ENCODE peak calls at places on chromosome 4, in seven cellular contexts. T is H7; M is cortex of kidney; Q is Ammon's horn; W is neural crest cell; V is activated naive CD4-positive, alpha-beta T cell; S is thoracic aorta. X is an unnamed sample.
A peak's percentile ranks its signal among the peaks of the same experiment; 100 is the strongest.

GRCh38 chr4:87118826-87119225 is 101.6 kb downstream of the KLHL8 start:
- DNase-seq in T (peak; percentile 55), M (no peak), Q (no peak), W (no peak), V (no peak), S (no peak), X (no peak)

GRCh38 chr4:182648766-182649165 is 268.4 kb downstream of the DCTD start:
- DNase-seq in T (no peak), M (no peak), Q (no peak), W (no peak), V (no peak), S (no peak), X (no peak)

GRCh38 chr4:3445111-3445820 is 3.5 kb downstream of the HGFAC start:
- DNase-seq in T (peak; percentile 73), M (no peak), Q (no peak), W (no peak), V (no peak), S (no peak), X (no peak)

GRCh38 chr4:37236165-37236564 is 8.4 kb upstream of the NWD2 start:
- DNase-seq in T (no peak), M (no peak), Q (no peak), W (no peak), V (no peak), S (no peak), X (no peak)

GRCh38 chr4:82044141-82044993 is 329.4 kb downstream of the HNRNPD start:
- DNase-seq in T (peak; percentile 86), M (no peak), Q (peak; percentile 61), W (peak; percentile 64), V (no peak), S (no peak), X (peak; percentile 58)

GRCh38 chr4:38980903-38981676 is 51.1 kb downstream of the TMEM156 start:
- DNase-seq in T (no peak), M (no peak), Q (no peak), W (no peak), V (no peak), S (no peak), X (no peak)

GRCh38 chr4:121070274-121070673 is 2.1 kb downstream of the NDNF start:
- DNase-seq in T (peak; percentile 26), M (no peak), Q (no peak), W (no peak), V (no peak), S (no peak), X (no peak)

GRCh38 chr4:152206646-152207435 is 329.1 kb downstream of the FBXW7 start:
- DNase-seq in T (no peak), M (no peak), Q (no peak), W (no peak), V (no peak), S (no peak), X (no peak)

GRCh38 chr4:111362891-111363290 is 740.0 kb upstream of the PITX2 start:
- DNase-seq in T (no peak), M (no peak), Q (no peak), W (no peak), V (no peak), S (no peak), X (no peak)

GRCh38 chr4:122480023-122480422 is 23.5 kb upstream of the IL2 start:
- DNase-seq in T (no peak), M (no peak), Q (no peak), W (no peak), V (no peak), S (no peak), X (no peak)

GRCh38 chr4:18695733-18696527 is 674.4 kb upstream of the LCORL start:
- DNase-seq in T (no peak), M (no peak), Q (no peak), W (no peak), V (no peak), S (no peak), X (no peak)

GRCh38 chr4:102503301-102503746 is 2.2 kb downstream of the NFKB1 start:
- DNase-seq in T (no peak), M (no peak), Q (no peak), W (no peak), V (no peak), S (no peak), X (no peak)

GRCh38 chr4:123562994-123563745 is 166.6 kb downstream of the SPRY1 start:
- DNase-seq in T (no peak), M (no peak), Q (no peak), W (no peak), V (no peak), S (no peak), X (no peak)

GRCh38 chr4:168453146-168453545 is 27.1 kb downstream of the DDX60L start:
- DNase-seq in T (no peak), M (no peak), Q (no peak), W (no peak), V (no peak), S (no peak), X (no peak)

GRCh38 chr4:89724716-89725115 is 112.2 kb downstream of the SNCA start:
- DNase-seq in T (no peak), M (no peak), Q (no peak), W (no peak), V (no peak), S (no peak), X (no peak)

GRCh38 chr4:153514001-153514526 is 47.9 kb downstream of the TMEM131L start:
- DNase-seq in T (no peak), M (no peak), Q (no peak), W (no peak), V (no peak), S (no peak), X (no peak)

GRCh38 chr4:47510506-47511143 is 25.6 kb downstream of the ATP10D start:
- DNase-seq in T (no peak), M (no peak), Q (no peak), W (no peak), V (no peak), S (no peak), X (no peak)

GRCh38 chr4:125125256-125125655 is 189.5 kb upstream of the FAT4 start:
- DNase-seq in T (no peak), M (no peak), Q (no peak), W (no peak), V (no peak), S (no peak), X (no peak)